ENCODE peak calls at places on chromosome 13, in four cellular contexts. D is tibial nerve; L is breast epithelium; V is CD8-positive, alpha-beta T cell. K is an unnamed sample. For H3K27me3, the result is how much of the 10 kb centered on the place peaks cover.

GRCh38 chr13:66805657-66806056 is 424.5 kb downstream of the PCDH9 start:
- DNase-seq in V (no peak), L (no peak), D (no peak), K (no peak)

GRCh38 chr13:28047784-28048388 is 52.5 kb downstream of the FLT3 start:
- DNase-seq in D (no peak), L (no peak), V (no peak), K (no peak)

GRCh38 chr13:27262546-27262945 is 8.1 kb upstream of the RASL11A start:
- DNase-seq in D (no peak), V (no peak), L (no peak), K (no peak)

GRCh38 chr13:52786747-52787146 is 47.1 kb upstream of the CNMD start:
- DNase-seq in V (no peak), D (no peak), L (no peak), K (no peak)

GRCh38 chr13:72983085-72983768 is 75.6 kb upstream of the KLF5 start:
- DNase-seq in D (no peak), V (no peak), L (no peak), K (peak)

GRCh38 chr13:108494991-108495661 is 134.3 kb upstream of the MYO16 start:
- DNase-seq in D (no peak), L (no peak), V (no peak), K (no peak)

GRCh38 chr13:79070343-79070974 is 335.6 kb downstream of the RBM26 start:
- DNase-seq in V (no peak), D (no peak), L (no peak), K (no peak)

GRCh38 chr13:40672310-40673060 is 6.0 kb upstream of the FOXO1 start:
- DNase-seq in V (no peak), D (no peak), L (no peak), K (peak)

GRCh38 chr13:24146961-24147569 is 13.5 kb upstream of the SPATA13 start:
- DNase-seq in V (no peak), L (no peak), D (no peak), K (no peak)

GRCh38 chr13:96988441-96988840 is 5.8 kb downstream of the OXGR1 start:
- DNase-seq in D (no peak), V (no peak), L (no peak), K (no peak)

GRCh38 chr13:98172570-98173405 is 4.3 kb downstream of the RNF113B start:
- DNase-seq in V (no peak), L (no peak), D (no peak), K (no peak)

GRCh38 chr13:80363890-80364503 is 23.1 kb upstream of the SPRY2 start:
- DNase-seq in L (no peak), V (no peak), D (no peak), K (no peak)

GRCh38 chr13:114058051-114058867 is 74.2 kb downstream of the RASA3 start:
- DNase-seq in V (no peak), L (no peak), D (no peak), K (no peak)

GRCh38 chr13:110408286-110408685 is 101.2 kb downstream of the COL4A2 start:
- DNase-seq in V (no peak), D (no peak), L (peak), K (no peak)

GRCh38 chr13:50485979-50486935 is 357.2 kb downstream of the DLEU7 start:
- DNase-seq in L (no peak), V (no peak), D (no peak), K (no peak)

GRCh38 chr13:109333893-109334651 is 452.3 kb downstream of the IRS2 start:
- DNase-seq in V (no peak), L (no peak), D (no peak), K (no peak)

GRCh38 chr13:76735641-76736040 is 150.6 kb downstream of the KCTD12 start:
- DNase-seq in D (no peak), V (no peak), L (no peak), K (no peak)

GRCh38 chr13:30466841-30467252 is 1.1 kb upstream of the HMGB1 start:
- DNase-seq in V (no peak), L (no peak), D (no peak), K (no peak)

GRCh38 chr13:41365636-41366035 is 54.6 kb downstream of the NAA16 start:
- DNase-seq in L (no peak), D (no peak), V (no peak), K (no peak)

GRCh38 chr13:110116072-110116487 is 190.9 kb downstream of the COL4A1 start:
- DNase-seq in D (no peak), V (peak), L (no peak), K (no peak)

GRCh38 chr13:30762643-30763042 is 27.3 kb downstream of the ALOX5AP start:
- DNase-seq in V (no peak), D (no peak), L (no peak), K (no peak)

GRCh38 chr13:104253063-104253680 is 1187.0 kb upstream of the SLC10A2 start:
- DNase-seq in L (no peak), D (no peak), V (no peak), K (no peak)

GRCh38 chr13:36131931-36132297 is 732 bp upstream of the DCLK1 start:
- DNase-seq in L (no peak), D (peak), V (no peak), K (no peak)

GRCh38 chr13:23384111-23384510 is 49.4 kb downstream of the SACS start:
- DNase-seq in D (no peak), L (no peak), V (no peak), K (no peak)

GRCh38 chr13:36344886-36345437 is 1.2 kb downstream of the SPART start:
- DNase-seq in D (no peak), L (no peak), V (peak), K (no peak)

GRCh38 chr13:20127263-20127562 is 33.6 kb downstream of the GJA3 start:
- DNase-seq in V (no peak), D (no peak), L (no peak), K (no peak)

GRCh38 chr13:75541961-75542360 is 4.3 kb upstream of the COMMD6 start:
- DNase-seq in D (no peak), L (no peak), V (no peak), K (no peak)

GRCh38 chr13:97004096-97004876 is 10.0 kb upstream of the OXGR1 start:
- DNase-seq in V (no peak), L (no peak), D (no peak), K (peak)

GRCh38 chr13:45297456-45298205 is 43.4 kb downstream of the TPT1 start:
- DNase-seq in D (no peak), L (no peak), V (no peak), K (no peak)

GRCh38 chr13:32019612-32020233 is 11.9 kb upstream of the FRY start:
- DNase-seq in V (peak), L (no peak), D (no peak), K (peak)

GRCh38 chr13:76668716-76669115 is 217.5 kb downstream of the KCTD12 start:
- DNase-seq in L (no peak), D (no peak), V (no peak), K (no peak)

DNA sequence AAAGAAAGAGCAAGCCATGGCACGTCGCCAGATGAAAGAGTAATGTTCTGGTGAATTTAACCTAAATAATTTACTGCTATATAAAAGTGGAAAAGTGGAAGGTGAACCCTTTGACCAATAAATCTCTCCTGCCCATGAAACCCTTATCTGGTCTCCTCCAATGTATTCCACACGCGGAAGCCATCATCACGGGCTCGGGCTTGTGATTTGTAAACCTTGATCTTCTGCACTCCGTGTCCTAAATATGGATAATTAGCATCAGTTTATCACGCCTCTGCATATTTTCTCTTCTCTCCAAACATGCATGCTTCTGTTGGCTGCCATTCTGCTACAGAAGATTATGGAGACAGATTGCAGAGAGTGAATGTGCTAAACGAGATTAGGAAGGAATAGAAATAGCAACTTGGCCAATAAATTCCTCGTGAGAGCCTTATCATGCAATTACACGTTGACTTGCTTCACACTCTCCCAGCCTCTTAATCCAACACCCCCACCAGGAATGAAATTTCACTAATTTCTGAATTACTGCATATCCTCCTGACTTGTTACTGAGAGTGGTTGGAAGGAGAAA is 34.5 kb downstream of the SOX1 start:
- DNase-seq in V (no peak), D (no peak), L (no peak), K (no peak)
- H3K27me3 ChIP-seq in V (under half), D (under half), L (half or more), K (under half)

GRCh38 chr13:112055417-112056206 is 11.3 kb upstream of the SOX1 start:
- DNase-seq in V (no peak), L (no peak), D (no peak), K (no peak)
- H3K27me3 ChIP-seq in V (under half), L (half or more), D (under half), K (half or more)

GRCh38 chr13:94704347-94705080 is 7.8 kb downstream of the SOX21 start:
- DNase-seq in L (no peak), D (no peak), V (no peak), K (no peak)

GRCh38 chr13:94707400-94708021 is 4.8 kb downstream of the SOX21 start:
- DNase-seq in L (no peak), D (no peak), V (no peak), K (no peak)

GRCh38 chr13:94705081-94705751 is 7.1 kb downstream of the SOX21 start:
- DNase-seq in D (no peak), V (no peak), L (no peak), K (no peak)

GRCh38 chr13:94706854-94707399 is 5.4 kb downstream of the SOX21 start:
- DNase-seq in L (no peak), V (no peak), D (no peak), K (no peak)

GRCh38 chr13:94706101-94706853 is 6.1 kb downstream of the SOX21 start:
- DNase-seq in D (no peak), V (no peak), L (no peak), K (no peak)
- H3K27me3 ChIP-seq in D (under half), V (under half), L (half or more), K (half or more)

DNA sequence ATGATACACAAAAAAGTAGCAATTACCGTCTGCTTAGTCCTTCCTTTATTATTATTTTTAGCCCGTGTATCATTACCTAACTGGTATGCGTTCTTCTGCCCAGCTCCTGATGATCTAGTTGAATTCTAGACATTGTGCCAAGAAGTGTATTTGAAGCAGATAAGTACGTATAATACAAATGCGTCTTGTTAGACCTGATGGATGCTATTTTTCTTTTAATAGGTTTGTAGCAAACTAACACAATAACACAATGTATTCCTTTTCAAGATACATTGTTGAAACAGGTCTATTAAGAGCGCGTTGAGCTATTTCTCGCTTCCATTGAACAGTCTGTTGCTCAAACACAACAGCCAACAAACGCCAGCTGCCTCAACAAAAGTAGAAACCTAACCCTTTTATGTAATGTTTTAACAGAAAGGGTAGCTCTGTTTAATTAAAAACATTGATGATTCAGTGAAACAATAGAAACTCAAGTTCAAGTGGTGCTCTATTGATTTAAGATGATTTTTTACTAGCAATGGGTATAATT is 14.7 kb downstream of the ZIC2 start:
- DNase-seq in L (no peak), V (no peak), D (no peak), K (no peak)
- H3K27me3 ChIP-seq in L (half or more), V (half or more), D (under half), K (half or more)

GRCh38 chr13:112054616-112055015 is 12.3 kb upstream of the SOX1 start:
- DNase-seq in D (no peak), L (no peak), V (no peak), K (no peak)

GRCh38 chr13:112056284-112056727 is 10.6 kb upstream of the SOX1 start:
- DNase-seq in D (no peak), V (no peak), L (no peak), K (no peak)

GRCh38 chr13:112053167-112053743 is 13.7 kb upstream of the SOX1 start:
- DNase-seq in L (no peak), V (no peak), D (no peak), K (no peak)

GRCh38 chr13:112053744-112054615 is 13.0 kb upstream of the SOX1 start:
- DNase-seq in L (no peak), D (no peak), V (no peak), K (no peak)

GRCh38 chr13:112055032-112055416 is 11.9 kb upstream of the SOX1 start:
- DNase-seq in V (no peak), D (no peak), L (no peak), K (no peak)
- H3K27me3 ChIP-seq in V (under half), D (under half), L (half or more), K (half or more)

DNA sequence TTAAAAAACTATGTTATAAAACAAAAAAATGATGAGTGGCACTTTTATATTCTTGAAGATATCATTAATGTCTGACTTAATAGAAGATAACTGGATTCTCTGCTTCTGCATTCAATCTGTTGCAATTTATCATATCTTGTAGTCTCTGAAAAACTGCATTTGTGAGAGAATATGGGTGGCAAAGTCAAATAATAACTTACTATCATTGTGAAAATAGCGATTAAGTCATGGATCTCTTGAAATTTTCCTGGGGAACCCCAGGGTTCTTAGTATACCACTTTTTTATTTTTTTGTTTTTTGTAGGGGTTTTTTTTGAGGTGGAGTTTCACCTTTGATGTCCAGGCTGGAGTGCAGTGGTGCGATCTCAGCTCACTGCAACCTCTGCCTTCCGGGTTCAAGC is 127.1 kb downstream of the STOML3 start:
- DNase-seq in L (no peak), D (no peak), V (no peak), K (no peak)
- H3K27me3 ChIP-seq in L (under half), D (under half), V (under half), K (under half)

GRCh38 chr13:25494708-25495411 is 123.1 kb downstream of the ATP8A2 start:
- DNase-seq in L (no peak), V (no peak), D (no peak), K (no peak)
- H3K27me3 ChIP-seq in L (under half), V (under half), D (under half), K (under half)

GRCh38 chr13:60214213-60215079 is 50.7 kb upstream of the DIAPH3 start:
- DNase-seq in D (no peak), V (no peak), L (no peak), K (no peak)

GRCh38 chr13:60211548-60211947 is 47.8 kb upstream of the DIAPH3 start:
- DNase-seq in L (no peak), V (no peak), D (no peak), K (no peak)

GRCh38 chr13:60210510-60211065 is 46.9 kb upstream of the DIAPH3 start:
- DNase-seq in L (no peak), D (no peak), V (no peak), K (no peak)

DNA sequence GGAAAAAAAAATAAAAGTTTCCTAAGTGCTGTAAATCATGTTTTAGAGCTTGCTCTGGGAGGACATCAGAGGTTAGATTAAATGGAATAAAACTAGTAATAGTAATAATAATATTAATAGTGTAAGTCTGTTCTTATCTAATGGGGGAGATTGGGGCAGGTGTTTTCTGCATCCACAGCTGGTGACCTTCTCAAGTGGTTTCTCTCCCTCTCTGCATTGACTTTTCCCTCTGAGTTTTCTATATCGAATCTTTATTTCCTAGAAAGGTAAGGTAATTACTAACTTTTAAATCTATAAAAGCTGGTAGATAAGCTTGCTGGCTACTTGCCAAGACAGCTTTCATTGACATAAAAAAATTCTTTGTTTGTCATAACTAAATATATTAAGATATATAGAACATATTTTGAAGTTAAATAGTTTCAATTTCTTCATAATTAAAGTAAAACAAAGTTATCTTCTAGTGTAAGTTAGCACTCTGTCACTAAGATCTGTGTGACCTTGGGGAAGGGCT is 49.6 kb upstream of the DIAPH3 start:
- DNase-seq in D (no peak), V (no peak), L (no peak), K (no peak)
- H3K27me3 ChIP-seq in D (under half), V (under half), L (under half), K (under half)